ENCODE peak calls at places on chromosomes 12 and 14, in five cellular contexts. One of them, this sample, is unnamed.

GRCh38 chr12:123120452-123121166 is 30.3 kb downstream of the PITPNM2 start:
- DNase-seq in lower lobe of right lung: no peak
- DNase-seq in aorta: no peak
- DNase-seq in heart right ventricle: no peak
- DNase-seq in spleen: no peak
- DNase-seq in this sample: no peak

GRCh38 chr12:52657305-52657902 is 5.4 kb upstream of the KRT2 start:
- DNase-seq in spleen: no peak
- DNase-seq in lower lobe of right lung: no peak
- DNase-seq in heart right ventricle: no peak
- DNase-seq in aorta: no peak
- DNase-seq in this sample: no peak

GRCh38 chr12:1805441-1806081 is 14.8 kb upstream of the LRTM2 start:
- DNase-seq in lower lobe of right lung: peak; percentile 35
- DNase-seq in spleen: peak; percentile 77
- DNase-seq in heart right ventricle: peak; percentile 48
- DNase-seq in aorta: peak; percentile 36
- DNase-seq in this sample: no peak

GRCh38 chr12:526089-526488 is 66.3 kb downstream of the B4GALNT3 start:
- DNase-seq in lower lobe of right lung: no peak
- DNase-seq in heart right ventricle: no peak
- DNase-seq in spleen: no peak
- DNase-seq in aorta: no peak
- DNase-seq in this sample: no peak

GRCh38 chr12:84842406-84843013 is 70.1 kb downstream of the SLC6A15 start:
- DNase-seq in heart right ventricle: no peak
- DNase-seq in aorta: no peak
- DNase-seq in lower lobe of right lung: no peak
- DNase-seq in spleen: no peak
- DNase-seq in this sample: no peak

GRCh38 chr14:55773984-55774581 is 194.1 kb downstream of the KTN1 start:
- DNase-seq in spleen: no peak
- DNase-seq in heart right ventricle: no peak
- DNase-seq in aorta: no peak
- DNase-seq in lower lobe of right lung: no peak
- DNase-seq in this sample: no peak

GRCh38 chr12:6843118-6843902 is 2.6 kb downstream of the GNB3 start:
- DNase-seq in lower lobe of right lung: no peak
- DNase-seq in aorta: peak; percentile 45
- DNase-seq in heart right ventricle: no peak
- DNase-seq in spleen: no peak
- DNase-seq in this sample: no peak

GRCh38 chr12:120721866-120722265 is 3.8 kb upstream of the ACADS start:
- DNase-seq in heart right ventricle: no peak
- DNase-seq in aorta: no peak
- DNase-seq in spleen: peak; percentile 15
- DNase-seq in lower lobe of right lung: no peak
- DNase-seq in this sample: no peak

GRCh38 chr12:124713436-124714082 is 146.1 kb upstream of the NCOR2 start:
- DNase-seq in spleen: no peak
- DNase-seq in heart right ventricle: no peak
- DNase-seq in aorta: no peak
- DNase-seq in lower lobe of right lung: no peak
- DNase-seq in this sample: peak; percentile 51

GRCh38 chr12:113917393-113917792 is 48.7 kb downstream of the RBM19 start:
- DNase-seq in spleen: peak; percentile 7
- DNase-seq in aorta: no peak
- DNase-seq in lower lobe of right lung: no peak
- DNase-seq in heart right ventricle: no peak
- DNase-seq in this sample: no peak

GRCh38 chr14:59389936-59390335 is 75.2 kb downstream of the GPR135 start:
- DNase-seq in heart right ventricle: no peak
- DNase-seq in aorta: no peak
- DNase-seq in lower lobe of right lung: no peak
- DNase-seq in spleen: no peak
- DNase-seq in this sample: no peak

DNA sequence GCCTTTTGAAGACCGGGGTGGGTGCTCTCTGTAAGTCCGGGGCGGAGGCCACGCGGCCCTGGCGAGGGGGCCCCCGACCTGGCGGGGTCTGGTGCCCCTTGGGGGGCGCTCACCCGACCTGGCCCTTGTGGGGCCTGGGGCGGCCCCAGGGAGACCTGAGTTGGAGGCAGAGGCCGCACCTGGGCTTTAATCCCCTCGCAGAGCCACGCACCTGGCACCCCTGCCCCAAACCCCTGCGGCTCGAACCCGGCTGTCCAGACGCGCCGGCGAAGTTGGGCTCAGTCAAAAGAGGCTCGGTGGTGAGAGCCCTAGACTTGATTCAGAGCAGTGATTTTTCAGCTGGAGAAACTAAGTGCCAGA is 267 bp downstream of the CFAP251 start:
- DNase-seq in aorta: no peak
- DNase-seq in lower lobe of right lung: no peak
- DNase-seq in heart right ventricle: no peak
- DNase-seq in spleen: no peak
- DNase-seq in this sample: no peak
- H3K4me3 ChIP-seq in aorta: peak overlapping the region; percentile 46
- H3K4me3 ChIP-seq in lower lobe of right lung: peak overlapping the region; percentile 57
- H3K4me3 ChIP-seq in heart right ventricle: peak overlapping the region; percentile 55
- H3K4me3 ChIP-seq in spleen: peak overlapping the region; percentile 49
- H3K4me3 ChIP-seq in this sample: peak overlapping the region; percentile 61

GRCh38 chr12:132798836-132799235 is 29.8 kb downstream of the GOLGA3 start:
- DNase-seq in lower lobe of right lung: no peak
- DNase-seq in aorta: no peak
- DNase-seq in spleen: no peak
- DNase-seq in heart right ventricle: no peak
- DNase-seq in this sample: no peak

GRCh38 chr12:132803125-132803524 is 25.5 kb downstream of the GOLGA3 start:
- DNase-seq in aorta: no peak
- DNase-seq in lower lobe of right lung: no peak
- DNase-seq in spleen: no peak
- DNase-seq in heart right ventricle: no peak
- DNase-seq in this sample: no peak

GRCh38 chr12:132803883-132804282 is 24.8 kb downstream of the GOLGA3 start:
- DNase-seq in aorta: no peak
- DNase-seq in lower lobe of right lung: no peak
- DNase-seq in spleen: no peak
- DNase-seq in heart right ventricle: peak; percentile 43
- DNase-seq in this sample: no peak

GRCh38 chr12:132804426-132804861 is 24.2 kb downstream of the GOLGA3 start:
- DNase-seq in heart right ventricle: no peak
- DNase-seq in aorta: no peak
- DNase-seq in lower lobe of right lung: no peak
- DNase-seq in spleen: no peak
- DNase-seq in this sample: no peak

GRCh38 chr12:132801741-132802140 is 26.9 kb downstream of the GOLGA3 start:
- DNase-seq in heart right ventricle: no peak
- DNase-seq in lower lobe of right lung: no peak
- DNase-seq in spleen: no peak
- DNase-seq in aorta: no peak
- DNase-seq in this sample: no peak
- H3K27me3 ChIP-seq in heart right ventricle: no peaks in the 10 kb centered on the region
- H3K27me3 ChIP-seq in lower lobe of right lung: no peaks in the 10 kb centered on the region
- H3K27me3 ChIP-seq in spleen: no peaks in the 10 kb centered on the region
- H3K27me3 ChIP-seq in aorta: no peaks in the 10 kb centered on the region
- H3K27me3 ChIP-seq in this sample: no peaks in the 10 kb centered on the region

DNA sequence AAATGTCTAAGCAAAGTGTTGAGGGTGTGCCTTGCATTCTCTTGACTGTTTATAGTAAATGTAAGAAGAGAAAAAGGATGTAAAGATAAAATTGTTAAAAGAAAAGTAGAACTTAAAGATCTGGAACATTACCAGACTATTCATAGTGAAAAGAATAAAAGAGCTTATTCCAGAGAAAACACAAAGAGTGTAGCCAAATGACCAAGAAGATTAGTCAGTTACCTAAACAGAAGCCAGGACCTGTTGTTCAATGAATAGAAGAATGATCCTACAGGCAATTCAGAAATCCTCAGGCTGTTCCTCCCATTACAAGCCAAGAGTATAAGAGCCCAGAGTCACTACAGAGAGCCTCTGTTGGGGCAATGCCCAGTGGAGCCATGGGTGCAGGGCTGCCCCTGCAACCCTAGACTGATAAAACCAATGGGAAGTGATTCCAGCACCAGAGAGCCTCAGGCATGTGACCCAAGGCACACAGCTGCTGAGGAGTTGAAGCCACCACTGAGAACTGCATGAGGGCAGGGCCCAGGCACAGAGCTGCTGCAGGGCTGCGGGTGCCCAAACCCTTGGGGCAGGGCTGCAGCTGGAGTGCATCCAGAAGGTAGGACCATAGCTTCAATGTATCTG is 91.1 kb upstream of the SLC38A4 start:
- DNase-seq in lower lobe of right lung: no peak
- DNase-seq in spleen: no peak
- DNase-seq in aorta: no peak
- DNase-seq in heart right ventricle: peak; percentile 13
- DNase-seq in this sample: no peak
- H3K4me3 ChIP-seq in lower lobe of right lung: no peak overlapping the region
- H3K4me3 ChIP-seq in spleen: no peak overlapping the region
- H3K4me3 ChIP-seq in aorta: no peak overlapping the region
- H3K4me3 ChIP-seq in heart right ventricle: no peak overlapping the region
- H3K4me3 ChIP-seq in this sample: no peak overlapping the region

DNA sequence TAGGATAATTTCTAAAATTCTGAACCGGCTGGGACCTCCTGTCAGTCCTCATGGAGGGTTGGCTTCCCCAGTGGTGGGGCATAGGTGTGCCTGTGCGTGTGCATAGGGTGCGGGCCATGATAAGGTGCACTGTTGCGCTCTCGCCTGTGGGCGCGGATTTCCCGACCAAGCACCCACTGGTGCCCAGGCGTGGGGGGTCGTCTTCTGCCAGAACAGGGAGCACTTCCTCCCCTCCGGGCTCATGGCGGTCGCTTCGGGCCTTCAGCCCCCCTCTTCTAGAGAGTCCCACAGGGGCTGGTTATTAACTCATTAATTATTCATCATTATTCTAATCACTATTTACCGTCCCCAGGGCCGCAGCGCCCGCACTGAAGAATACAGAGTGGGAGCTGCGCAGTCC is 2.8 kb downstream of the C1QL4 start:
- DNase-seq in lower lobe of right lung: no peak
- DNase-seq in aorta: no peak
- DNase-seq in spleen: no peak
- DNase-seq in heart right ventricle: no peak
- DNase-seq in this sample: no peak
- H3K27me3 ChIP-seq in lower lobe of right lung: peaks cover 69% of the 10 kb centered on the region
- H3K27me3 ChIP-seq in aorta: no peaks in the 10 kb centered on the region
- H3K27me3 ChIP-seq in spleen: peaks cover 10% of the 10 kb centered on the region
- H3K27me3 ChIP-seq in heart right ventricle: peaks cover 83% of the 10 kb centered on the region
- H3K27me3 ChIP-seq in this sample: peaks cover 83% of the 10 kb centered on the region

GRCh38 chr14:99287269-99287942 is 15.4 kb upstream of the BCL11B start:
- DNase-seq in spleen: no peak
- DNase-seq in aorta: no peak
- DNase-seq in heart right ventricle: no peak
- DNase-seq in lower lobe of right lung: no peak
- DNase-seq in this sample: no peak
- H3K4me3 ChIP-seq in spleen: no peak overlapping the region
- H3K4me3 ChIP-seq in aorta: no peak overlapping the region
- H3K4me3 ChIP-seq in heart right ventricle: no peak overlapping the region
- H3K4me3 ChIP-seq in lower lobe of right lung: no peak overlapping the region
- H3K4me3 ChIP-seq in this sample: no peak overlapping the region

GRCh38 chr14:92897922-92898599 is 24.9 kb upstream of the CHGA start:
- DNase-seq in aorta: no peak
- DNase-seq in lower lobe of right lung: no peak
- DNase-seq in heart right ventricle: no peak
- DNase-seq in spleen: no peak
- DNase-seq in this sample: no peak

GRCh38 chr14:92895352-92895878 is 27.5 kb upstream of the CHGA start:
- DNase-seq in aorta: no peak
- DNase-seq in lower lobe of right lung: no peak
- DNase-seq in spleen: no peak
- DNase-seq in heart right ventricle: no peak
- DNase-seq in this sample: no peak

GRCh38 chr14:92900660-92901059 is 22.3 kb upstream of the CHGA start:
- DNase-seq in heart right ventricle: no peak
- DNase-seq in spleen: no peak
- DNase-seq in lower lobe of right lung: no peak
- DNase-seq in aorta: no peak
- DNase-seq in this sample: no peak

GRCh38 chr14:92902191-92902590 is 20.8 kb upstream of the CHGA start:
- DNase-seq in heart right ventricle: no peak
- DNase-seq in aorta: no peak
- DNase-seq in spleen: no peak
- DNase-seq in lower lobe of right lung: no peak
- DNase-seq in this sample: no peak

GRCh38 chr14:92898732-92899131 is 24.2 kb upstream of the CHGA start:
- DNase-seq in lower lobe of right lung: no peak
- DNase-seq in heart right ventricle: no peak
- DNase-seq in spleen: no peak
- DNase-seq in aorta: no peak
- DNase-seq in this sample: no peak
- H3K27me3 ChIP-seq in lower lobe of right lung: peaks cover 17% of the 10 kb centered on the region
- H3K27me3 ChIP-seq in heart right ventricle: peaks cover 19% of the 10 kb centered on the region
- H3K27me3 ChIP-seq in spleen: no peaks in the 10 kb centered on the region
- H3K27me3 ChIP-seq in aorta: no peaks in the 10 kb centered on the region
- H3K27me3 ChIP-seq in this sample: peaks cover 31% of the 10 kb centered on the region

GRCh38 chr12:130714591-130715149 is 1.4 kb downstream of the RIMBP2 start:
- DNase-seq in aorta: no peak
- DNase-seq in lower lobe of right lung: no peak
- DNase-seq in spleen: no peak
- DNase-seq in heart right ventricle: no peak
- DNase-seq in this sample: no peak

GRCh38 chr12:130715996-130716917 is at the start of gene RIMBP2:
- DNase-seq in lower lobe of right lung: no peak
- DNase-seq in spleen: peak; percentile 34
- DNase-seq in heart right ventricle: no peak
- DNase-seq in aorta: no peak
- DNase-seq in this sample: no peak

GRCh38 chr12:130716918-130717306 is 813 bp upstream of the RIMBP2 start:
- DNase-seq in spleen: no peak
- DNase-seq in lower lobe of right lung: no peak
- DNase-seq in heart right ventricle: no peak
- DNase-seq in aorta: no peak
- DNase-seq in this sample: no peak

GRCh38 chr12:130714091-130714590 is 2.0 kb downstream of the RIMBP2 start:
- DNase-seq in heart right ventricle: no peak
- DNase-seq in spleen: no peak
- DNase-seq in lower lobe of right lung: no peak
- DNase-seq in aorta: no peak
- DNase-seq in this sample: peak; percentile 13

GRCh38 chr12:130715150-130715995 is 726 bp downstream of the RIMBP2 start:
- DNase-seq in aorta: no peak
- DNase-seq in heart right ventricle: no peak
- DNase-seq in lower lobe of right lung: no peak
- DNase-seq in spleen: no peak
- DNase-seq in this sample: peak; percentile 19
- H3K4me3 ChIP-seq in aorta: peak overlapping the region; percentile 28
- H3K4me3 ChIP-seq in heart right ventricle: peak overlapping the region; percentile 50
- H3K4me3 ChIP-seq in lower lobe of right lung: peak overlapping the region; percentile 43
- H3K4me3 ChIP-seq in spleen: peak overlapping the region; percentile 26
- H3K4me3 ChIP-seq in this sample: peak overlapping the region; percentile 5

This sample was measured in tibial artery.